ENCODE peak calls at places on chromosome 17, in eight cellular contexts. E is T-helper 2 cell; F is activated naive CD4-positive, alpha-beta T cell treated with Interleukin-2 at 50 U/mL for 16 hours; K is ecto neural progenitor cell; A is ureter; R is EL; V is mucosa of descending colon; D is SK-N-MC. P is an unnamed sample.

GRCh38 chr17:28426081-28426519 is 20.1 kb upstream of the SLC46A1 start:
- DNase-seq in E (no peak), F (no peak), K (peak), A (no peak), R (no peak), V (peak), D (no peak), P (no peak)

GRCh38 chr17:81612172-81612571 is 24.7 kb downstream of the NPLOC4 start:
- DNase-seq in E (no peak), F (no peak), K (no peak), A (no peak), R (no peak), V (no peak), D (no peak), P (no peak)

GRCh38 chr17:50375858-50376538 is 3.0 kb downstream of the EME1 start:
- DNase-seq in E (no peak), F (no peak), K (no peak), A (no peak), R (no peak), V (no peak), D (no peak), P (no peak)

GRCh38 chr17:17506893-17507464 is 10.8 kb upstream of the RASD1 start:
- DNase-seq in E (no peak), F (no peak), K (no peak), A (no peak), R (no peak), V (peak), D (no peak), P (peak)

GRCh38 chr17:44848257-44848795 is 643 bp downstream of the HIGD1B start:
- DNase-seq in E (no peak), F (no peak), K (no peak), A (no peak), R (no peak), V (no peak), D (no peak), P (no peak)

GRCh38 chr17:49557204-49558024 is 18.3 kb upstream of the NXPH3 start:
- DNase-seq in E (no peak), F (peak), K (peak), A (peak), R (peak), V (no peak), D (no peak), P (peak)

GRCh38 chr17:50026046-50026675 is 29.7 kb upstream of the ITGA3 start:
- DNase-seq in E (no peak), F (no peak), K (no peak), A (no peak), R (no peak), V (no peak), D (no peak), P (no peak)

GRCh38 chr17:80716986-80717385 is 172.3 kb downstream of the RPTOR start:
- DNase-seq in E (no peak), F (no peak), K (no peak), A (no peak), R (peak), V (no peak), D (no peak), P (no peak)

GRCh38 chr17:35514561-35514960 is 22.9 kb downstream of the SLFN12L start:
- DNase-seq in E (no peak), F (no peak), K (no peak), A (no peak), R (peak), V (no peak), D (no peak), P (no peak)

GRCh38 chr17:21215935-21216334 is 2.0 kb upstream of the TMEM11 start:
- DNase-seq in E (no peak), F (no peak), K (no peak), A (no peak), R (no peak), V (no peak), D (no peak), P (no peak)

GRCh38 chr17:67411396-67411795 is 34.3 kb downstream of the PITPNC1 start:
- DNase-seq in E (no peak), F (no peak), K (no peak), A (no peak), R (no peak), V (no peak), D (no peak), P (no peak)

GRCh38 chr17:54172654-54173316 is 350.1 kb downstream of the KIF2B start:
- DNase-seq in E (no peak), F (no peak), K (peak), A (no peak), R (peak), V (no peak), D (peak), P (peak)

GRCh38 chr17:38693700-38694329 is 11.3 kb upstream of the MLLT6 start:
- DNase-seq in E (no peak), F (no peak), K (no peak), A (peak), R (peak), V (peak), D (no peak), P (peak)

GRCh38 chr17:13925579-13925978 is 143.7 kb upstream of the COX10 start:
- DNase-seq in E (no peak), F (no peak), K (no peak), A (no peak), R (peak), V (no peak), D (no peak), P (no peak)

GRCh38 chr17:44384281-44384822 is 5.1 kb downstream of the ITGA2B start:
- DNase-seq in E (no peak), F (no peak), K (no peak), A (no peak), R (no peak), V (no peak), D (no peak), P (no peak)

GRCh38 chr17:78040561-78041400 is 82.3 kb downstream of the TNRC6C start:
- DNase-seq in E (peak), F (peak), K (no peak), A (peak), R (peak), V (peak), D (peak), P (peak)